ENCODE peak calls at places on chromosome 20, in six cellular contexts. One of them, this sample, is unnamed.

GRCh38 chr20:37218431-37218830 is 39.1 kb upstream of the MROH8 start:
- DNase-seq in activated naive CD4-positive, alpha-beta T cell treated with anti-CD3 and anti-CD28 coated beads, Interleukin-2, amount 50 U/mL, for 72 hours: no peak
- DNase-seq in CD8-positive, alpha-beta T cell: no peak
- DNase-seq in neural progenitor cell: no peak
- DNase-seq in activated T-helper 1 cell treated with anti-CD3 and anti-CD28 coated beads, Interleukin-2, amount 50 U/mL, for 16 hours: no peak
- DNase-seq in epithelial cell of proximal tubule: no peak
- DNase-seq in this sample: no peak

GRCh38 chr20:57310821-57311514 is 18.6 kb upstream of the SPO11 start:
- DNase-seq in activated T-helper 1 cell treated with anti-CD3 and anti-CD28 coated beads, Interleukin-2, amount 50 U/mL, for 16 hours: no peak
- DNase-seq in neural progenitor cell: no peak
- DNase-seq in epithelial cell of proximal tubule: no peak
- DNase-seq in CD8-positive, alpha-beta T cell: no peak
- DNase-seq in activated naive CD4-positive, alpha-beta T cell treated with anti-CD3 and anti-CD28 coated beads, Interleukin-2, amount 50 U/mL, for 72 hours: no peak
- DNase-seq in this sample: no peak

GRCh38 chr20:4459081-4459480 is 262.6 kb upstream of the PRND start:
- DNase-seq in epithelial cell of proximal tubule: no peak
- DNase-seq in neural progenitor cell: no peak
- DNase-seq in activated T-helper 1 cell treated with anti-CD3 and anti-CD28 coated beads, Interleukin-2, amount 50 U/mL, for 16 hours: no peak
- DNase-seq in CD8-positive, alpha-beta T cell: no peak
- DNase-seq in activated naive CD4-positive, alpha-beta T cell treated with anti-CD3 and anti-CD28 coated beads, Interleukin-2, amount 50 U/mL, for 72 hours: no peak
- DNase-seq in this sample: no peak

GRCh38 chr20:49908258-49908565 is 7.1 kb downstream of the SPATA2 start:
- DNase-seq in activated T-helper 1 cell treated with anti-CD3 and anti-CD28 coated beads, Interleukin-2, amount 50 U/mL, for 16 hours: no peak
- DNase-seq in epithelial cell of proximal tubule: no peak
- DNase-seq in CD8-positive, alpha-beta T cell: no peak
- DNase-seq in neural progenitor cell: no peak
- DNase-seq in activated naive CD4-positive, alpha-beta T cell treated with anti-CD3 and anti-CD28 coated beads, Interleukin-2, amount 50 U/mL, for 72 hours: no peak
- DNase-seq in this sample: no peak

GRCh38 chr20:32969356-32970114 is 34.7 kb downstream of the SUN5 start:
- DNase-seq in neural progenitor cell: no peak
- DNase-seq in epithelial cell of proximal tubule: no peak
- DNase-seq in CD8-positive, alpha-beta T cell: no peak
- DNase-seq in activated T-helper 1 cell treated with anti-CD3 and anti-CD28 coated beads, Interleukin-2, amount 50 U/mL, for 16 hours: no peak
- DNase-seq in activated naive CD4-positive, alpha-beta T cell treated with anti-CD3 and anti-CD28 coated beads, Interleukin-2, amount 50 U/mL, for 72 hours: no peak
- DNase-seq in this sample: no peak

GRCh38 chr20:36181934-36182603 is 27.5 kb downstream of the EPB41L1 start:
- DNase-seq in epithelial cell of proximal tubule: no peak
- DNase-seq in activated T-helper 1 cell treated with anti-CD3 and anti-CD28 coated beads, Interleukin-2, amount 50 U/mL, for 16 hours: no peak
- DNase-seq in neural progenitor cell: no peak
- DNase-seq in activated naive CD4-positive, alpha-beta T cell treated with anti-CD3 and anti-CD28 coated beads, Interleukin-2, amount 50 U/mL, for 72 hours: no peak
- DNase-seq in CD8-positive, alpha-beta T cell: no peak
- DNase-seq in this sample: no peak

GRCh38 chr20:9160760-9161159 is 91.9 kb downstream of the PLCB4 start:
- DNase-seq in activated naive CD4-positive, alpha-beta T cell treated with anti-CD3 and anti-CD28 coated beads, Interleukin-2, amount 50 U/mL, for 72 hours: no peak
- DNase-seq in epithelial cell of proximal tubule: no peak
- DNase-seq in CD8-positive, alpha-beta T cell: no peak
- DNase-seq in neural progenitor cell: no peak
- DNase-seq in activated T-helper 1 cell treated with anti-CD3 and anti-CD28 coated beads, Interleukin-2, amount 50 U/mL, for 16 hours: no peak
- DNase-seq in this sample: no peak

GRCh38 chr20:34231634-34232033 is 9.6 kb upstream of the ASIP start:
- DNase-seq in activated naive CD4-positive, alpha-beta T cell treated with anti-CD3 and anti-CD28 coated beads, Interleukin-2, amount 50 U/mL, for 72 hours: no peak
- DNase-seq in epithelial cell of proximal tubule: no peak
- DNase-seq in CD8-positive, alpha-beta T cell: no peak
- DNase-seq in activated T-helper 1 cell treated with anti-CD3 and anti-CD28 coated beads, Interleukin-2, amount 50 U/mL, for 16 hours: no peak
- DNase-seq in neural progenitor cell: no peak
- DNase-seq in this sample: no peak

GRCh38 chr20:63854069-63854765 is 7.1 kb upstream of the ABHD16B start:
- DNase-seq in activated naive CD4-positive, alpha-beta T cell treated with anti-CD3 and anti-CD28 coated beads, Interleukin-2, amount 50 U/mL, for 72 hours: no peak
- DNase-seq in epithelial cell of proximal tubule: no peak
- DNase-seq in CD8-positive, alpha-beta T cell: no peak
- DNase-seq in neural progenitor cell: no peak
- DNase-seq in activated T-helper 1 cell treated with anti-CD3 and anti-CD28 coated beads, Interleukin-2, amount 50 U/mL, for 16 hours: no peak
- DNase-seq in this sample: peak

GRCh38 chr20:35368616-35369423 is 43.0 kb downstream of the UQCC1 start:
- DNase-seq in epithelial cell of proximal tubule: no peak
- DNase-seq in CD8-positive, alpha-beta T cell: no peak
- DNase-seq in neural progenitor cell: peak
- DNase-seq in activated T-helper 1 cell treated with anti-CD3 and anti-CD28 coated beads, Interleukin-2, amount 50 U/mL, for 16 hours: no peak
- DNase-seq in activated naive CD4-positive, alpha-beta T cell treated with anti-CD3 and anti-CD28 coated beads, Interleukin-2, amount 50 U/mL, for 72 hours: no peak
- DNase-seq in this sample: peak